ENCODE peak calls at places on chromosomes 12 and 14, in ten cellular contexts. Q is MCF 10A, T is AG10803, R is cardiac fibroblast, B is WTC11, L is NB4, J is body of pancreas, Y is ascending aorta, K is neural crest cell, A is transverse colon. F is an unnamed sample.

GRCh38 chr14:57066887-57067513 is 201.7 kb downstream of the EXOC5 start:
- DNase-seq in Q (peak; percentile 8), T (no peak), R (peak; percentile 28), B (peak; percentile 80), L (peak; percentile 47), J (peak; percentile 73), Y (no peak), K (peak; percentile 59), A (peak; percentile 54), F (no peak)

GRCh38 chr12:67531051-67531450 is 117.5 kb upstream of the DYRK2 start:
- DNase-seq in Q (peak; percentile 8), T (no peak), R (no peak), B (no peak), L (no peak), J (no peak), Y (no peak), K (no peak), A (no peak), F (no peak)

GRCh38 chr12:132766380-132767085 is 4.9 kb upstream of the ANKLE2 start:
- DNase-seq in Q (no peak), T (peak; percentile 11), R (peak; percentile 66), B (no peak), L (no peak), J (peak; percentile 63), Y (no peak), K (no peak), A (peak; percentile 36), F (no peak)

GRCh38 chr12:41983394-41983793 is 161.3 kb downstream of the GXYLT1 start:
- DNase-seq in Q (no peak), T (no peak), R (no peak), B (no peak), L (no peak), J (no peak), Y (no peak), K (no peak), A (no peak), F (no peak)

GRCh38 chr14:71607056-71607455 is 325.2 kb upstream of the RGS6 start:
- DNase-seq in Q (no peak), T (no peak), R (no peak), B (no peak), L (no peak), J (no peak), Y (no peak), K (no peak), A (no peak), F (no peak)

GRCh38 chr14:23729720-23730387 is 93.7 kb downstream of the DHRS2 start:
- DNase-seq in Q (no peak), T (no peak), R (no peak), B (no peak), L (peak; percentile 4), J (no peak), Y (no peak), K (no peak), A (no peak), F (no peak)

GRCh38 chr12:124075836-124076235 is 102.8 kb downstream of the ZNF664 start:
- DNase-seq in Q (no peak), T (no peak), R (no peak), B (no peak), L (no peak), J (no peak), Y (no peak), K (no peak), A (no peak), F (no peak)

GRCh38 chr14:86838363-86838762 is 1154.6 kb downstream of the GALC start:
- DNase-seq in Q (no peak), T (no peak), R (peak; percentile 0), B (no peak), L (peak; percentile 1), J (no peak), Y (no peak), K (no peak), A (no peak), F (no peak)

GRCh38 chr12:113056631-113057488 is at the start of gene DTX1:
- DNase-seq in Q (no peak), T (no peak), R (no peak), B (no peak), L (no peak), J (peak; percentile 51), Y (no peak), K (no peak), A (no peak), F (no peak)

GRCh38 chr12:75657866-75658265 is 146.5 kb upstream of the KRR1 start:
- DNase-seq in Q (no peak), T (no peak), R (no peak), B (no peak), L (no peak), J (no peak), Y (no peak), K (no peak), A (no peak), F (no peak)

GRCh38 chr12:75658286-75658685 is 146.9 kb upstream of the KRR1 start:
- DNase-seq in Q (no peak), T (no peak), R (no peak), B (no peak), L (no peak), J (no peak), Y (no peak), K (no peak), A (no peak), F (no peak)

GRCh38 chr12:75660107-75660530 is 148.7 kb upstream of the KRR1 start:
- DNase-seq in Q (peak; percentile 52), T (peak; percentile 56), R (peak; percentile 86), B (no peak), L (no peak), J (no peak), Y (no peak), K (no peak), A (no peak), F (no peak)

GRCh38 chr12:75660805-75661404 is 149.5 kb upstream of the KRR1 start:
- DNase-seq in Q (peak; percentile 27), T (no peak), R (peak; percentile 74), B (no peak), L (no peak), J (no peak), Y (no peak), K (no peak), A (no peak), F (no peak)

GRCh38 chr12:75658826-75659823 is 147.7 kb upstream of the KRR1 start:
- DNase-seq in Q (peak; percentile 61), T (peak; percentile 70), R (peak; percentile 90), B (no peak), L (peak; percentile 55), J (no peak), Y (no peak), K (no peak), A (no peak), F (no peak)
- TF ChIP-seq CTCF in Q (no peak), T (no peak), R (no peak), B (no peak), L (no peak), J (no peak), Y (no peak), K (no peak), A (no peak), F (no peak)

GRCh38 chr12:130688027-130688778 is 27.9 kb downstream of the RIMBP2 start:
- DNase-seq in Q (no peak), T (no peak), R (no peak), B (no peak), L (no peak), J (no peak), Y (no peak), K (no peak), A (no peak), F (no peak)
- TF ChIP-seq CTCF in Q (no peak), T (no peak), R (no peak), B (no peak), L (no peak), J (no peak), Y (no peak), K (no peak), A (no peak), F (no peak)

GRCh38 chr12:49322708-49323523 is at the start of gene TROAP:
- DNase-seq in Q (peak; percentile 99), T (peak; percentile 97), R (peak; percentile 99), B (peak; percentile 99), L (peak; percentile 99), J (peak; percentile 97), Y (peak; percentile 98), K (peak; percentile 97), A (peak; percentile 98), F (peak; percentile 96)
- TF ChIP-seq CTCF in Q (no peak), T (no peak), R (no peak), B (no peak), L (no peak), J (no peak), Y (no peak), K (no peak), A (no peak), F (no peak)

GRCh38 chr12:58310368-58310767 is 369.0 kb downstream of the ATP23 start:
- DNase-seq in Q (peak; percentile 45), T (peak; percentile 35), R (peak; percentile 87), B (no peak), L (no peak), J (no peak), Y (no peak), K (no peak), A (no peak), F (no peak)
- TF ChIP-seq CTCF in Q (no peak), T (peak; percentile 20), R (peak; percentile 24), B (no peak), L (no peak), J (no peak), Y (no peak), K (no peak), A (no peak), F (no peak)

GRCh38 chr14:85531594-85532391 is 1.8 kb downstream of the FLRT2 start:
- DNase-seq in Q (peak; percentile 89), T (peak; percentile 88), R (peak; percentile 89), B (peak; percentile 68), L (no peak), J (peak; percentile 72), Y (peak; percentile 77), K (peak; percentile 33), A (no peak), F (peak; percentile 70)
- TF ChIP-seq CTCF in Q (peak; percentile 37), T (peak; percentile 62), R (peak; percentile 34), B (no peak), L (no peak), J (peak; percentile 47), Y (peak; percentile 25), K (peak; percentile 46), A (no peak), F (no peak)

GRCh38 chr12:90342081-90342480 is 612.9 kb downstream of the CCER1 start:
- DNase-seq in Q (no peak), T (peak; percentile 9), R (no peak), B (no peak), L (no peak), J (no peak), Y (no peak), K (no peak), A (no peak), F (no peak)
- TF ChIP-seq CTCF in Q (no peak), T (no peak), R (no peak), B (no peak), L (no peak), J (no peak), Y (no peak), K (no peak), A (no peak), F (no peak)

DNA sequence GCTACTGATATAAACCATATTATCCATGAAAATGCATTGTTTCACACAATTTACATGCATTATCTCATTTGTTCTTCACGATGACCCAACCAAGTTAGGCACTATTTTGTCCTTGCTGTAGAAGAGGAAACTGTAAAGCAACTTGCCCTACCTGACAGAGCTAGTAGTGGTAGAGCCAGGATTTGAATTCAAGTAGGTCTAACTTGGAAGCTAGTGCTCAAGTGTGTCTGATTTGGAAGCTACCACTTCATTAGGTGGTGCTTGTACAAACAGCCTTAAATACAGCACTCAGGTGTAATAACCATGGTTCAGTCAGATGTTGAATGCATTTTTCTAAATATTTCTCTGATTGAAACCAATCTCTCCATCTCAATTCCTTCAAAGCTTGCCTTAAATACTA is 123.6 kb downstream of the PAWR start:
- DNase-seq in Q (no peak), T (no peak), R (no peak), B (no peak), L (no peak), J (no peak), Y (no peak), K (no peak), A (no peak), F (no peak)
- TF ChIP-seq CTCF in Q (no peak), T (no peak), R (no peak), B (no peak), L (no peak), J (no peak), Y (no peak), K (no peak), A (no peak), F (no peak)

F was measured in mesothelial cell of epicardium.